ENCODE peak calls at places on chromosomes 5 and 9, in seven cellular contexts. E, N, T, U, H, W and V are unnamed samples.

GRCh38 chr5:95822038-95822407 is 503 bp downstream of the GLRX start:
- DNase-seq in U (peak), T (peak), N (no peak), W (peak), H (no peak), E (peak), V (peak)

GRCh38 chr9:36401179-36401740 is 1.2 kb upstream of the RNF38 start:
- DNase-seq in H (peak), T (no peak), U (peak), N (no peak), W (no peak), E (no peak), V (no peak)

GRCh38 chr5:168925160-168925559 is 346.0 kb upstream of the PANK3 start:
- DNase-seq in W (no peak), T (no peak), U (no peak), E (no peak), H (no peak), N (no peak), V (no peak)

GRCh38 chr9:136695435-136695895 is 8.2 kb upstream of the AGPAT2 start:
- DNase-seq in W (no peak), T (peak), E (no peak), U (peak), H (no peak), N (peak), V (peak)

GRCh38 chr5:76204191-76204590 is 121.0 kb downstream of the SV2C start:
- DNase-seq in H (no peak), N (no peak), E (no peak), W (no peak), U (no peak), T (no peak), V (no peak)

GRCh38 chr5:172574845-172575170 is 66.3 kb upstream of the NEURL1B start:
- DNase-seq in U (no peak), T (no peak), E (no peak), N (no peak), W (no peak), H (no peak), V (no peak)

GRCh38 chr5:74725331-74725730 is 40.3 kb downstream of the HEXB start:
- DNase-seq in T (no peak), E (no peak), W (no peak), H (no peak), N (no peak), U (no peak), V (no peak)

GRCh38 chr9:81182421-81182820 is 506.9 kb downstream of the TLE1 start:
- DNase-seq in N (no peak), U (no peak), E (no peak), H (no peak), W (no peak), T (no peak), V (no peak)

GRCh38 chr5:2981652-2982051 is 230.2 kb upstream of the IRX2 start:
- DNase-seq in T (no peak), U (no peak), E (no peak), N (no peak), H (no peak), W (no peak), V (no peak)

GRCh38 chr9:36392489-36392888 is 7.6 kb downstream of the RNF38 start:
- DNase-seq in W (no peak), U (no peak), E (no peak), T (no peak), N (no peak), H (no peak), V (no peak)

GRCh38 chr9:86315088-86315487 is 32.8 kb upstream of the ISCA1 start:
- DNase-seq in W (no peak), T (no peak), H (no peak), E (no peak), N (no peak), U (no peak), V (no peak)

GRCh38 chr5:176593273-176593869 is 16.6 kb downstream of the GPRIN1 start:
- DNase-seq in N (no peak), W (no peak), T (no peak), U (no peak), H (no peak), E (no peak), V (no peak)

GRCh38 chr5:134004626-134005414 is at the start of gene VDAC1:
- DNase-seq in N (peak), W (peak), T (peak), U (peak), E (peak), H (no peak), V (peak)

GRCh38 chr9:75167281-75167680 is 79.0 kb downstream of the OSTF1 start:
- DNase-seq in H (no peak), N (no peak), U (no peak), E (no peak), W (no peak), T (no peak), V (no peak)

GRCh38 chr9:96293481-96293880 is 8.5 kb downstream of the HSD17B3 start:
- DNase-seq in T (no peak), U (no peak), N (no peak), H (no peak), E (no peak), W (no peak), V (no peak)